ENCODE peak calls at places on chromosomes 5 and 9, in four cellular contexts. E is G401, Z is skeletal muscle cell, N is mucosa of gallbladder. L is an unnamed sample.
A peak's percentile ranks its signal among the peaks of the same experiment; 100 is the strongest.

GRCh38 chr9:21070171-21070571 is 7.6 kb downstream of the IFNB1 start:
- DNase-seq in E (peak; percentile 67), N (peak; percentile 72), Z (peak; percentile 93), L (peak; percentile 73)

GRCh38 chr9:136100700-136101614 is 5.9 kb upstream of the NACC2 start:
- DNase-seq in E (no peak), N (no peak), Z (no peak), L (no peak)

GRCh38 chr9:125663127-125663526 is 43.9 kb downstream of the MAPKAP1 start:
- DNase-seq in Z (no peak), N (no peak), E (no peak), L (no peak)

GRCh38 chr9:33289501-33289900 is 815 bp upstream of the NFX1 start:
- DNase-seq in E (no peak), Z (no peak), N (no peak), L (no peak)

GRCh38 chr9:18796871-18797270 is 236.1 kb downstream of the SAXO1 start:
- DNase-seq in E (no peak), Z (no peak), N (no peak), L (no peak)

GRCh38 chr5:144335561-144335960 is 164.9 kb downstream of the KCTD16 start:
- DNase-seq in E (no peak), Z (no peak), N (no peak), L (no peak)

GRCh38 chr5:36215910-36216309 is 25.8 kb downstream of the NADK2 start:
- DNase-seq in Z (no peak), N (no peak), E (no peak), L (no peak)

GRCh38 chr5:122880749-122881148 is 35.3 kb downstream of the SNX24 start:
- DNase-seq in Z (no peak), E (no peak), N (no peak), L (no peak)

GRCh38 chr5:65161655-65162054 is 320.1 kb downstream of the ADAMTS6 start:
- DNase-seq in Z (no peak), E (no peak), N (no peak), L (no peak)

GRCh38 chr9:36517131-36517530 is 55.6 kb upstream of the MELK start:
- DNase-seq in N (no peak), E (no peak), Z (no peak), L (no peak)

GRCh38 chr5:178469975-178470692 is 120.1 kb downstream of the COL23A1 start:
- DNase-seq in E (no peak), N (no peak), Z (no peak), L (no peak)

GRCh38 chr9:121510766-121511555 is 11.3 kb upstream of the GGTA1 start:
- DNase-seq in E (peak; percentile 8), N (no peak), Z (no peak), L (no peak)

GRCh38 chr5:124634820-124635323 is 111.6 kb downstream of the ZNF608 start:
- DNase-seq in N (no peak), Z (no peak), E (no peak), L (no peak)

GRCh38 chr5:76862986-76863385 is 13.2 kb downstream of the S100Z start:
- DNase-seq in E (no peak), Z (no peak), N (peak; percentile 39), L (no peak)